ENCODE peak calls at places on chromosomes 2 and 18, in ten cellular contexts. V, O, F, N, M, I, L, Z, K and P are unnamed samples.
A peak's percentile ranks its signal among the peaks of the same experiment; 100 is the strongest.

GRCh38 chr2:218387369-218388194 is 5.5 kb downstream of the SLC11A1 start:
- DNase-seq in V (peak; percentile 76), O (no peak), F (peak; percentile 75), N (peak; percentile 81), M (no peak), I (peak; percentile 71), L (no peak), Z (peak; percentile 66), K (peak; percentile 76), P (no peak)

GRCh38 chr2:114008720-114009119 is 118.8 kb downstream of the ACTR3 start:
- DNase-seq in V (no peak), O (no peak), F (no peak), N (no peak), M (no peak), I (no peak), L (no peak), Z (no peak), K (no peak), P (no peak)

GRCh38 chr2:130728007-130728454 is 839 bp upstream of the GPR148 start:
- DNase-seq in V (peak; percentile 90), O (no peak), F (peak; percentile 12), N (no peak), M (no peak), I (peak; percentile 23), L (no peak), Z (peak; percentile 51), K (no peak), P (no peak)

GRCh38 chr2:233602076-233602475 is 15.4 kb upstream of the UGT1A8 start:
- DNase-seq in V (no peak), O (no peak), F (no peak), N (no peak), M (no peak), I (no peak), L (no peak), Z (no peak), K (no peak), P (no peak)

GRCh38 chr2:27222407-27222806 is 5.2 kb downstream of the CAD start:
- DNase-seq in V (no peak), O (no peak), F (no peak), N (no peak), M (no peak), I (no peak), L (no peak), Z (no peak), K (no peak), P (no peak)

GRCh38 chr18:36333418-36333817 is 35.9 kb downstream of the FHOD3 start:
- DNase-seq in V (no peak), O (no peak), F (no peak), N (no peak), M (no peak), I (no peak), L (no peak), Z (no peak), K (no peak), P (no peak)

GRCh38 chr18:50401334-50401733 is 26.5 kb downstream of the SKA1 start:
- DNase-seq in V (no peak), O (no peak), F (no peak), N (no peak), M (no peak), I (no peak), L (no peak), Z (no peak), K (no peak), P (no peak)

GRCh38 chr2:42566837-42567251 is 1.6 kb upstream of the MTA3 start:
- DNase-seq in V (no peak), O (no peak), F (no peak), N (no peak), M (no peak), I (no peak), L (no peak), Z (no peak), K (no peak), P (no peak)

GRCh38 chr18:22913861-22914260 is 19.3 kb upstream of the RBBP8 start:
- DNase-seq in V (peak; percentile 96), O (no peak), F (peak; percentile 79), N (no peak), M (no peak), I (no peak), L (peak; percentile 95), Z (peak; percentile 88), K (no peak), P (peak; percentile 91)

GRCh38 chr2:187826023-187826422 is 271.8 kb upstream of the TFPI start:
- DNase-seq in V (no peak), O (no peak), F (no peak), N (no peak), M (no peak), I (no peak), L (no peak), Z (no peak), K (peak; percentile 16), P (no peak)

GRCh38 chr18:5895886-5896740 is 791 bp upstream of the TMEM200C start:
- DNase-seq in V (peak; percentile 5), O (no peak), F (no peak), N (peak; percentile 56), M (no peak), I (peak; percentile 67), L (no peak), Z (no peak), K (no peak), P (peak; percentile 52)

GRCh38 chr2:179234658-179235240 is 29.9 kb downstream of the SESTD1 start:
- DNase-seq in V (no peak), O (no peak), F (no peak), N (no peak), M (no peak), I (no peak), L (no peak), Z (no peak), K (no peak), P (no peak)

GRCh38 chr2:20573611-20574422 is 77.1 kb downstream of the HS1BP3 start:
- DNase-seq in V (peak; percentile 39), O (peak; percentile 92), F (peak; percentile 33), N (no peak), M (no peak), I (no peak), L (peak; percentile 34), Z (no peak), K (peak; percentile 98), P (peak; percentile 56)

GRCh38 chr2:177717831-177718618 is 325.5 kb downstream of the AGPS start:
- DNase-seq in V (no peak), O (no peak), F (no peak), N (no peak), M (no peak), I (no peak), L (no peak), Z (no peak), K (peak; percentile 38), P (no peak)

GRCh38 chr2:121295911-121296650 is 11.1 kb upstream of the TFCP2L1 start:
- DNase-seq in V (no peak), O (no peak), F (no peak), N (no peak), M (no peak), I (no peak), L (no peak), Z (no peak), K (no peak), P (no peak)

GRCh38 chr2:65436825-65437221 is 4.4 kb upstream of the SPRED2 start:
- DNase-seq in V (no peak), O (peak; percentile 15), F (no peak), N (no peak), M (no peak), I (no peak), L (no peak), Z (no peak), K (no peak), P (no peak)

GRCh38 chr2:53473762-53474161 is 293.8 kb upstream of the CHAC2 start:
- DNase-seq in V (peak; percentile 32), O (no peak), F (no peak), N (no peak), M (no peak), I (no peak), L (no peak), Z (no peak), K (no peak), P (no peak)

GRCh38 chr2:18490901-18491300 is 69.6 kb downstream of the RDH14 start:
- DNase-seq in V (no peak), O (no peak), F (no peak), N (no peak), M (no peak), I (no peak), L (no peak), Z (no peak), K (no peak), P (no peak)

GRCh38 chr2:18492721-18493120 is 67.7 kb downstream of the RDH14 start:
- DNase-seq in V (no peak), O (no peak), F (no peak), N (no peak), M (no peak), I (no peak), L (no peak), Z (no peak), K (no peak), P (no peak)

GRCh38 chr2:18487266-18487665 is 73.2 kb downstream of the RDH14 start:
- DNase-seq in V (no peak), O (no peak), F (no peak), N (no peak), M (no peak), I (no peak), L (no peak), Z (no peak), K (no peak), P (no peak)

GRCh38 chr2:18495058-18495457 is 65.4 kb downstream of the RDH14 start:
- DNase-seq in V (no peak), O (no peak), F (no peak), N (no peak), M (no peak), I (no peak), L (no peak), Z (no peak), K (no peak), P (no peak)

GRCh38 chr2:18491577-18491976 is 68.9 kb downstream of the RDH14 start:
- DNase-seq in V (no peak), O (no peak), F (no peak), N (no peak), M (no peak), I (no peak), L (no peak), Z (no peak), K (no peak), P (no peak)
- H3K27me3 ChIP-seq in V (no peaks in the 10 kb centered on the region), O (no peaks in the 10 kb centered on the region), F (no peaks in the 10 kb centered on the region), N (no peaks in the 10 kb centered on the region), M (no peaks in the 10 kb centered on the region), I (peaks cover 4% of the 10 kb centered on the region), L (peaks cover 3% of the 10 kb centered on the region), Z (no peaks in the 10 kb centered on the region), K (no peaks in the 10 kb centered on the region), P (no peaks in the 10 kb centered on the region)

GRCh38 chr2:231707625-231708049 is 688 bp upstream of the PTMA start:
- DNase-seq in V (no peak), O (peak; percentile 80), F (no peak), N (no peak), M (no peak), I (no peak), L (peak; percentile 67), Z (no peak), K (peak; percentile 69), P (peak; percentile 73)
- TF ChIP-seq POLR2A in V (no peak), O (peak; percentile 32), F (peak; percentile 5), N (peak; percentile 37), M (no peak), I (peak; percentile 56), L (peak; percentile 79), Z (no peak), K (no peak), P (peak; percentile 15)

GRCh38 chr2:176392744-176393414 is 123.6 kb downstream of the MTX2 start:
- DNase-seq in V (no peak), O (no peak), F (no peak), N (no peak), M (no peak), I (no peak), L (no peak), Z (no peak), K (no peak), P (no peak)
- H3K27me3 ChIP-seq in V (no peaks in the 10 kb centered on the region), O (no peaks in the 10 kb centered on the region), F (no peaks in the 10 kb centered on the region), N (no peaks in the 10 kb centered on the region), M (no peaks in the 10 kb centered on the region), I (no peaks in the 10 kb centered on the region), L (no peaks in the 10 kb centered on the region), Z (no peaks in the 10 kb centered on the region), K (no peaks in the 10 kb centered on the region), P (no peaks in the 10 kb centered on the region)

GRCh38 chr2:207896525-207897295 is 127.0 kb upstream of the FZD5 start:
- DNase-seq in V (no peak), O (no peak), F (peak; percentile 30), N (no peak), M (peak; percentile 36), I (no peak), L (peak; percentile 58), Z (no peak), K (no peak), P (no peak)
- TF ChIP-seq POLR2A in V (no peak), O (no peak), F (no peak), N (no peak), M (no peak), I (no peak), L (no peak), Z (no peak), K (no peak), P (no peak)